ENCODE peak calls at places on chromosomes 11 and 22, in six cellular contexts. V is activated CD4-positive, alpha-beta T cell treated with anti-CD3 and anti-CD28 coated beads, Interleukin-2, amount 10 ng/mL, durations not matched to agents 7 days and 5 days; R is nephron progenitor cell; G is COR-L47; I is thoracic aorta; W is activated naive CD4-positive, alpha-beta T cell treated with anti-CD3 and anti-CD28 coated beads, Interleukin-2, amount 50 U/mL, for 16 hours. A is an unnamed sample.

GRCh38 chr11:59141673-59142460 is 789 bp upstream of the FAM111A start:
- DNase-seq in W (no peak), G (no peak), V (no peak), R (no peak), I (no peak), A (no peak)

GRCh38 chr11:126308271-126308671 is 4.4 kb downstream of the DCPS start:
- DNase-seq in W (no peak), V (no peak), G (no peak), R (no peak), I (no peak), A (no peak)

GRCh38 chr11:66363805-66364535 is 7.6 kb downstream of the SLC29A2 start:
- DNase-seq in G (no peak), V (peak), R (peak), W (peak), I (no peak), A (no peak)

GRCh38 chr11:6755303-6755952 is 16.3 kb downstream of the OR2AG2 start:
- DNase-seq in I (no peak), G (no peak), R (peak), V (peak), W (peak), A (peak)

GRCh38 chr22:45890351-45890635 is 86.7 kb downstream of the WNT7B start:
- DNase-seq in R (no peak), V (no peak), W (no peak), G (no peak), I (no peak), A (no peak)

GRCh38 chr11:130633466-130633865 is 185.0 kb downstream of the ADAMTS15 start:
- DNase-seq in W (no peak), G (no peak), R (no peak), V (no peak), I (no peak), A (no peak)

GRCh38 chr22:22161924-22162851 is 82.4 kb upstream of the VPREB1 start:
- DNase-seq in W (no peak), V (no peak), R (no peak), G (no peak), I (no peak), A (no peak)

GRCh38 chr11:35725880-35726279 is 63.3 kb downstream of the TRIM44 start:
- DNase-seq in R (no peak), G (no peak), W (no peak), V (no peak), I (no peak), A (no peak)

GRCh38 chr22:42553475-42554361 is at the start of gene SERHL2:
- DNase-seq in I (peak), G (peak), V (peak), W (peak), R (peak), A (peak)

GRCh38 chr11:113532697-113533424 is 57.7 kb upstream of the DRD2 start:
- DNase-seq in W (peak), G (peak), R (peak), V (peak), I (peak), A (peak)

GRCh38 chr11:33913991-33914390 is 22.1 kb upstream of the LMO2 start:
- DNase-seq in V (no peak), I (no peak), W (no peak), G (no peak), R (no peak), A (no peak)

GRCh38 chr11:111412293-111412692 is 33.2 kb upstream of the POU2AF1 start:
- DNase-seq in I (no peak), W (no peak), R (no peak), G (no peak), V (no peak), A (no peak)

GRCh38 chr11:106131998-106132397 is 54.5 kb downstream of the AASDHPPT start:
- DNase-seq in R (no peak), W (no peak), I (no peak), V (no peak), G (no peak), A (no peak)

GRCh38 chr11:12201016-12201985 is 90.9 kb downstream of the MICAL2 start:
- DNase-seq in G (no peak), I (peak), R (no peak), V (no peak), W (no peak), A (no peak)

GRCh38 chr22:36465232-36466021 is 16.0 kb downstream of the TXN2 start:
- DNase-seq in W (no peak), G (no peak), V (no peak), R (no peak), I (no peak), A (no peak)

GRCh38 chr11:118151421-118151820 is 1.2 kb downstream of the SCN4B start:
- DNase-seq in R (no peak), V (no peak), G (no peak), I (no peak), W (no peak), A (no peak)

GRCh38 chr11:122721964-122722266 is 66.4 kb downstream of the UBASH3B start:
- DNase-seq in R (no peak), G (no peak), I (no peak), W (no peak), V (no peak), A (no peak)

GRCh38 chr11:68506908-68507307 is 46.4 kb downstream of the PPP6R3 start:
- DNase-seq in G (no peak), I (no peak), V (no peak), W (no peak), R (no peak), A (no peak)

GRCh38 chr11:87223816-87224215 is 186.1 kb downstream of the TMEM135 start:
- DNase-seq in V (no peak), G (no peak), R (no peak), W (no peak), I (no peak), A (no peak)

GRCh38 chr11:27646051-27646818 is 54.0 kb downstream of the BDNF start:
- DNase-seq in I (no peak), V (no peak), W (no peak), G (no peak), R (no peak), A (no peak)

GRCh38 chr11:44221486-44221885 is 88.5 kb downstream of the ALX4 start:
- DNase-seq in R (no peak), I (no peak), W (no peak), V (no peak), G (no peak), A (no peak)

GRCh38 chr11:111331711-111332479 is 33.5 kb downstream of the POU2AF3 start:
- DNase-seq in I (no peak), V (no peak), R (no peak), G (peak), W (no peak), A (no peak)

GRCh38 chr11:11263238-11264030 is 89.6 kb downstream of the CSNK2A3 start:
- DNase-seq in V (no peak), I (no peak), R (peak), W (no peak), G (peak), A (peak)

GRCh38 chr22:35119494-35119893 is 53.5 kb downstream of the ISX start:
- DNase-seq in R (no peak), W (no peak), I (no peak), G (no peak), V (no peak), A (no peak)

GRCh38 chr11:2775083-2775625 is 75.4 kb upstream of the KCNQ1OT1 start:
- DNase-seq in I (no peak), V (peak), R (no peak), G (no peak), W (peak), A (peak)